ENCODE peak calls at places on chromosomes 12 and 14, in ten cellular contexts. One of them, this sample, is unnamed.

GRCh38 chr14:65222434-65222833 is 120.1 kb upstream of the MAX start:
- DNase-seq in SK-N-SH: peak
- DNase-seq in ovary: peak
- DNase-seq in sigmoid colon: no peak
- DNase-seq in fibroblast of lung: peak
- DNase-seq in right lobe of liver: no peak
- DNase-seq in uterus: no peak
- DNase-seq in left ventricle myocardium inferior: peak
- DNase-seq in CD4-positive, alpha-beta T cell: peak
- DNase-seq in hepatocyte: peak
- DNase-seq in this sample: no peak

GRCh38 chr14:28494196-28494595 is 272.4 kb upstream of the FOXG1 start:
- DNase-seq in SK-N-SH: no peak
- DNase-seq in ovary: no peak
- DNase-seq in sigmoid colon: no peak
- DNase-seq in fibroblast of lung: no peak
- DNase-seq in right lobe of liver: no peak
- DNase-seq in uterus: no peak
- DNase-seq in left ventricle myocardium inferior: no peak
- DNase-seq in CD4-positive, alpha-beta T cell: no peak
- DNase-seq in hepatocyte: no peak
- DNase-seq in this sample: peak

GRCh38 chr12:28340261-28340660 is 150.0 kb downstream of the CCDC91 start:
- DNase-seq in SK-N-SH: no peak
- DNase-seq in ovary: no peak
- DNase-seq in sigmoid colon: no peak
- DNase-seq in fibroblast of lung: peak
- DNase-seq in right lobe of liver: no peak
- DNase-seq in uterus: no peak
- DNase-seq in left ventricle myocardium inferior: no peak
- DNase-seq in CD4-positive, alpha-beta T cell: no peak
- DNase-seq in hepatocyte: no peak
- DNase-seq in this sample: no peak

GRCh38 chr14:91869556-91869955 is 2.2 kb upstream of the TC2N start:
- DNase-seq in SK-N-SH: no peak
- DNase-seq in ovary: no peak
- DNase-seq in sigmoid colon: no peak
- DNase-seq in fibroblast of lung: peak
- DNase-seq in right lobe of liver: no peak
- DNase-seq in uterus: no peak
- DNase-seq in left ventricle myocardium inferior: no peak
- DNase-seq in CD4-positive, alpha-beta T cell: peak
- DNase-seq in hepatocyte: no peak
- DNase-seq in this sample: no peak

GRCh38 chr14:91509083-91509877 is 830 bp downstream of the PPP4R3A start:
- DNase-seq in SK-N-SH: peak
- DNase-seq in ovary: peak
- DNase-seq in sigmoid colon: peak
- DNase-seq in fibroblast of lung: no peak
- DNase-seq in right lobe of liver: peak
- DNase-seq in uterus: peak
- DNase-seq in left ventricle myocardium inferior: peak
- DNase-seq in CD4-positive, alpha-beta T cell: peak
- DNase-seq in hepatocyte: peak
- DNase-seq in this sample: no peak

GRCh38 chr12:112167728-112168525 is 42.6 kb downstream of the TRAFD1 start:
- DNase-seq in SK-N-SH: no peak
- DNase-seq in ovary: no peak
- DNase-seq in sigmoid colon: peak
- DNase-seq in fibroblast of lung: no peak
- DNase-seq in right lobe of liver: peak
- DNase-seq in uterus: no peak
- DNase-seq in left ventricle myocardium inferior: no peak
- DNase-seq in CD4-positive, alpha-beta T cell: no peak
- DNase-seq in hepatocyte: no peak
- DNase-seq in this sample: no peak

GRCh38 chr14:53338192-53338591 is 185.1 kb upstream of the DDHD1 start:
- DNase-seq in SK-N-SH: no peak
- DNase-seq in ovary: no peak
- DNase-seq in sigmoid colon: no peak
- DNase-seq in fibroblast of lung: peak
- DNase-seq in right lobe of liver: no peak
- DNase-seq in uterus: no peak
- DNase-seq in left ventricle myocardium inferior: no peak
- DNase-seq in CD4-positive, alpha-beta T cell: no peak
- DNase-seq in hepatocyte: no peak
- DNase-seq in this sample: no peak

GRCh38 chr12:30153981-30154380 is 370.2 kb upstream of the TMTC1 start:
- DNase-seq in SK-N-SH: no peak
- DNase-seq in ovary: no peak
- DNase-seq in sigmoid colon: no peak
- DNase-seq in fibroblast of lung: no peak
- DNase-seq in right lobe of liver: no peak
- DNase-seq in uterus: no peak
- DNase-seq in left ventricle myocardium inferior: no peak
- DNase-seq in CD4-positive, alpha-beta T cell: no peak
- DNase-seq in hepatocyte: no peak
- DNase-seq in this sample: no peak

GRCh38 chr14:75373616-75374015 is 54.2 kb upstream of the JDP2 start:
- DNase-seq in SK-N-SH: no peak
- DNase-seq in ovary: no peak
- DNase-seq in sigmoid colon: no peak
- DNase-seq in fibroblast of lung: no peak
- DNase-seq in right lobe of liver: no peak
- DNase-seq in uterus: no peak
- DNase-seq in left ventricle myocardium inferior: no peak
- DNase-seq in CD4-positive, alpha-beta T cell: no peak
- DNase-seq in hepatocyte: no peak
- DNase-seq in this sample: no peak

GRCh38 chr14:55802986-55803431 is 223.0 kb downstream of the KTN1 start:
- DNase-seq in SK-N-SH: no peak
- DNase-seq in ovary: no peak
- DNase-seq in sigmoid colon: no peak
- DNase-seq in fibroblast of lung: peak
- DNase-seq in right lobe of liver: no peak
- DNase-seq in uterus: no peak
- DNase-seq in left ventricle myocardium inferior: no peak
- DNase-seq in CD4-positive, alpha-beta T cell: no peak
- DNase-seq in hepatocyte: peak
- DNase-seq in this sample: peak

GRCh38 chr12:65631621-65632111 is 192.6 kb upstream of the HMGA2 start:
- DNase-seq in SK-N-SH: no peak
- DNase-seq in ovary: no peak
- DNase-seq in sigmoid colon: no peak
- DNase-seq in fibroblast of lung: peak
- DNase-seq in right lobe of liver: no peak
- DNase-seq in uterus: no peak
- DNase-seq in left ventricle myocardium inferior: no peak
- DNase-seq in CD4-positive, alpha-beta T cell: no peak
- DNase-seq in hepatocyte: peak
- DNase-seq in this sample: peak

GRCh38 chr14:85701763-85702162 is 171.8 kb downstream of the FLRT2 start:
- DNase-seq in SK-N-SH: no peak
- DNase-seq in ovary: no peak
- DNase-seq in sigmoid colon: no peak
- DNase-seq in fibroblast of lung: no peak
- DNase-seq in right lobe of liver: no peak
- DNase-seq in uterus: no peak
- DNase-seq in left ventricle myocardium inferior: no peak
- DNase-seq in CD4-positive, alpha-beta T cell: no peak
- DNase-seq in hepatocyte: peak
- DNase-seq in this sample: peak

GRCh38 chr12:65720739-65721138 is 103.5 kb upstream of the HMGA2 start:
- DNase-seq in SK-N-SH: no peak
- DNase-seq in ovary: no peak
- DNase-seq in sigmoid colon: no peak
- DNase-seq in fibroblast of lung: no peak
- DNase-seq in right lobe of liver: no peak
- DNase-seq in uterus: no peak
- DNase-seq in left ventricle myocardium inferior: no peak
- DNase-seq in CD4-positive, alpha-beta T cell: no peak
- DNase-seq in hepatocyte: no peak
- DNase-seq in this sample: no peak

GRCh38 chr12:72030272-72030671 is 91.6 kb downstream of the TPH2 start:
- DNase-seq in SK-N-SH: no peak
- DNase-seq in ovary: no peak
- DNase-seq in sigmoid colon: no peak
- DNase-seq in fibroblast of lung: no peak
- DNase-seq in right lobe of liver: no peak
- DNase-seq in uterus: no peak
- DNase-seq in left ventricle myocardium inferior: no peak
- DNase-seq in CD4-positive, alpha-beta T cell: no peak
- DNase-seq in hepatocyte: no peak
- DNase-seq in this sample: no peak

GRCh38 chr14:77882631-77883030 is 82.7 kb downstream of the ADCK1 start:
- DNase-seq in SK-N-SH: peak
- DNase-seq in ovary: no peak
- DNase-seq in sigmoid colon: no peak
- DNase-seq in fibroblast of lung: peak
- DNase-seq in right lobe of liver: no peak
- DNase-seq in uterus: no peak
- DNase-seq in left ventricle myocardium inferior: no peak
- DNase-seq in CD4-positive, alpha-beta T cell: no peak
- DNase-seq in hepatocyte: peak
- DNase-seq in this sample: no peak

GRCh38 chr14:36365766-36366165 is 45.3 kb upstream of the MBIP start:
- DNase-seq in SK-N-SH: no peak
- DNase-seq in ovary: no peak
- DNase-seq in sigmoid colon: no peak
- DNase-seq in fibroblast of lung: no peak
- DNase-seq in right lobe of liver: no peak
- DNase-seq in uterus: no peak
- DNase-seq in left ventricle myocardium inferior: no peak
- DNase-seq in CD4-positive, alpha-beta T cell: no peak
- DNase-seq in hepatocyte: no peak
- DNase-seq in this sample: no peak

DNA sequence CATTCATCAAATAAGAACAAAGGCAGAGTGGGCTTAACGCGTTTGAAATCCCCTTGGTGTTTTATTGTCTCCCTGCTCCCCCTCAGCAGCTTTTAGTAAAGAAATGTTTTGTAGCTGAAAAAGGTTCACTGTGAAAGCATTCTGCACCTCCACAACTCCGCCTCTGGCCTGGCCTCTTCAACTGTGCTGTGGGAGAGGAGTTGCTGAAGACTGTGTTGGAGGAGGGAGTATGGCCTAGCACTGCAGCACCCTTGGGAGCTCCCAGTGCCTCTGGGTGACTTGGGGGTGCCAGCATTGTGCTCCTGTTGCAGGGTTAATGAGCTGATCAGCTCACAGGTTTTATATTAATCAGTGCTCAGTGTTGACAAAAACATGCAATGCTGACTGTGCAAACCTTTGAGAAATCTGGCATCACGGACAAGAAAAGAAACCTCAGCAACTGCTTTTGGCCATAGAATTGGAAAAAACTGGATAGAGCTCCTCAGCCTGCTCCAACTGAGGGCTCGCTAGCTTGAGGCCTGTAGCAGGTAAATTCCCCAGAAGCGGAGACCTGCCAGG is 14.6 kb downstream of the TSPAN9 start:
- DNase-seq in SK-N-SH: no peak
- DNase-seq in ovary: no peak
- DNase-seq in sigmoid colon: no peak
- DNase-seq in fibroblast of lung: no peak
- DNase-seq in right lobe of liver: no peak
- DNase-seq in uterus: no peak
- DNase-seq in left ventricle myocardium inferior: no peak
- DNase-seq in CD4-positive, alpha-beta T cell: no peak
- DNase-seq in hepatocyte: no peak
- DNase-seq in this sample: no peak
- H3K27ac ChIP-seq in SK-N-SH: no peak
- H3K27ac ChIP-seq in ovary: peak
- H3K27ac ChIP-seq in sigmoid colon: no peak
- H3K27ac ChIP-seq in fibroblast of lung: no peak
- H3K27ac ChIP-seq in right lobe of liver: peak
- H3K27ac ChIP-seq in uterus: peak
- H3K27ac ChIP-seq in left ventricle myocardium inferior: peak
- H3K27ac ChIP-seq in CD4-positive, alpha-beta T cell: no peak
- H3K27ac ChIP-seq in hepatocyte: no peak
- H3K27ac ChIP-seq in this sample: no peak

GRCh38 chr12:49043856-49044258 is 16.7 kb downstream of the KMT2D start:
- DNase-seq in SK-N-SH: peak
- DNase-seq in ovary: no peak
- DNase-seq in sigmoid colon: peak
- DNase-seq in fibroblast of lung: peak
- DNase-seq in right lobe of liver: no peak
- DNase-seq in uterus: no peak
- DNase-seq in left ventricle myocardium inferior: peak
- DNase-seq in CD4-positive, alpha-beta T cell: peak
- DNase-seq in hepatocyte: peak
- DNase-seq in this sample: no peak
- H3K27ac ChIP-seq in SK-N-SH: no peak
- H3K27ac ChIP-seq in ovary: no peak
- H3K27ac ChIP-seq in sigmoid colon: no peak
- H3K27ac ChIP-seq in fibroblast of lung: no peak
- H3K27ac ChIP-seq in right lobe of liver: no peak
- H3K27ac ChIP-seq in uterus: no peak
- H3K27ac ChIP-seq in left ventricle myocardium inferior: no peak
- H3K27ac ChIP-seq in CD4-positive, alpha-beta T cell: no peak
- H3K27ac ChIP-seq in hepatocyte: no peak
- H3K27ac ChIP-seq in this sample: no peak

GRCh38 chr12:43147893-43148292 is 404.1 kb downstream of the ADAMTS20 start:
- DNase-seq in SK-N-SH: no peak
- DNase-seq in ovary: no peak
- DNase-seq in sigmoid colon: no peak
- DNase-seq in fibroblast of lung: no peak
- DNase-seq in right lobe of liver: no peak
- DNase-seq in uterus: no peak
- DNase-seq in left ventricle myocardium inferior: no peak
- DNase-seq in CD4-positive, alpha-beta T cell: no peak
- DNase-seq in hepatocyte: no peak
- DNase-seq in this sample: no peak
- H3K27ac ChIP-seq in SK-N-SH: no peak
- H3K27ac ChIP-seq in ovary: no peak
- H3K27ac ChIP-seq in sigmoid colon: no peak
- H3K27ac ChIP-seq in fibroblast of lung: no peak
- H3K27ac ChIP-seq in right lobe of liver: no peak
- H3K27ac ChIP-seq in uterus: no peak
- H3K27ac ChIP-seq in left ventricle myocardium inferior: no peak
- H3K27ac ChIP-seq in CD4-positive, alpha-beta T cell: no peak
- H3K27ac ChIP-seq in hepatocyte: peak
- H3K27ac ChIP-seq in this sample: no peak

DNA sequence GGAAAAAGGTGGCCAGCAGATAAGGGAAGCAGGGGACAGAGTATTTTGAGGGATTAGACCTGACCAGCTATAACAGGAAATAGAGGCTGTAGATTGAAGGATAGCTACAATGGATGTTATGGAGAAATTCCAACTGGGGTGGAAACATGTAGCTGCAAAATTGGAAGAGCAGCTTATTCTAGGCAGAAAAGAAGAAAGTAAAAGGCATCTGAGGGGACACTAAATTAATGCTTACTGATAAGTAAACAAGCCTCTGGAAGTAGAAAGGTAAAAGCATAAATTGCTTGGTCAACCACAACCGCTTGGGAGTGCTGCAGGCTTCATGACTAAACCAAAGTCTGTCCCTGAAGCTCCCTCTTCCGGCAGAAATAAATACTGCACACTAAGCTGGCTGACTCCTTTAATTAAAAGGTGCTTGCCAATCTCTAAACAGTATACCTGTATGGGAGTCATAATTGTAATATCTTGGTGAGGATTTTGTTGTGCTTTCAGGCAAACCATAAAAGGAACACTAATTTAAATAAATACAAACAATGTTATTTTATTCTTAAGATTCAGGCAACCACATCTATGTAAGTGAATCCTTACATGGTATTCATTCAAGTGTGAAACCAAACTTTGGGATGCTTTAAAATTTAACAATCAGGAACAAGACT is 7.7 kb downstream of the UBC start:
- DNase-seq in SK-N-SH: peak
- DNase-seq in ovary: peak
- DNase-seq in sigmoid colon: peak
- DNase-seq in fibroblast of lung: peak
- DNase-seq in right lobe of liver: peak
- DNase-seq in uterus: peak
- DNase-seq in left ventricle myocardium inferior: peak
- DNase-seq in CD4-positive, alpha-beta T cell: peak
- DNase-seq in hepatocyte: peak
- DNase-seq in this sample: peak
- H3K27ac ChIP-seq in SK-N-SH: no peak
- H3K27ac ChIP-seq in ovary: no peak
- H3K27ac ChIP-seq in sigmoid colon: peak
- H3K27ac ChIP-seq in fibroblast of lung: no peak
- H3K27ac ChIP-seq in right lobe of liver: no peak
- H3K27ac ChIP-seq in uterus: peak
- H3K27ac ChIP-seq in left ventricle myocardium inferior: peak
- H3K27ac ChIP-seq in CD4-positive, alpha-beta T cell: no peak
- H3K27ac ChIP-seq in hepatocyte: no peak
- H3K27ac ChIP-seq in this sample: peak